ENCODE peak calls at places on chromosomes 11 and 22, in seven cellular contexts. X is thoracic aorta, J is IMR-90, U is GM23338, M is PC-3, Z is kidney, H is body of pancreas. I is an unnamed sample.

GRCh38 chr11:45662665-45663485 is 2.5 kb downstream of the CHST1 start:
- DNase-seq in H (no peak), U (peak; percentile 44), Z (peak; percentile 48), J (peak; percentile 89), M (peak; percentile 4), X (peak; percentile 49), I (no peak)

GRCh38 chr22:19631899-19632670 is 82.2 kb upstream of the SEPTIN5 start:
- DNase-seq in M (peak; percentile 31), H (peak; percentile 25), Z (peak; percentile 48), X (no peak), J (peak; percentile 27), U (peak; percentile 85), I (no peak)

GRCh38 chr11:123640677-123641494 is 13.5 kb downstream of the SCN3B start:
- DNase-seq in J (peak; percentile 17), M (peak; percentile 67), U (peak; percentile 83), Z (peak; percentile 69), H (peak; percentile 50), X (no peak), I (peak; percentile 65)

GRCh38 chr11:74255741-74256369 is 55.6 kb downstream of the P4HA3 start:
- DNase-seq in U (peak; percentile 71), X (no peak), J (peak; percentile 63), M (peak; percentile 87), Z (no peak), H (peak; percentile 66), I (peak; percentile 32)

GRCh38 chr22:17368727-17369552 is at the start of gene CECR2:
- DNase-seq in Z (peak; percentile 79), U (peak; percentile 85), J (no peak), H (peak; percentile 67), X (no peak), M (no peak), I (peak; percentile 48)

GRCh38 chr22:20396639-20397038 is 2.7 kb downstream of the ZNF74 start:
- DNase-seq in M (no peak), Z (no peak), H (no peak), U (no peak), J (peak; percentile 35), X (no peak), I (no peak)

GRCh38 chr22:33099593-33099992 is 41.4 kb upstream of the SYN3 start:
- DNase-seq in H (no peak), U (no peak), X (no peak), M (no peak), Z (no peak), J (no peak), I (no peak)

GRCh38 chr11:115784796-115785521 is 280.7 kb upstream of the CADM1 start:
- DNase-seq in M (no peak), U (no peak), J (no peak), X (no peak), Z (peak; percentile 57), H (no peak), I (no peak)

GRCh38 chr22:40425082-40425481 is 54.7 kb downstream of the SGSM3 start:
- DNase-seq in Z (no peak), U (no peak), H (no peak), M (no peak), J (no peak), X (no peak), I (no peak)

GRCh38 chr11:126305699-126306098 is 1.8 kb downstream of the DCPS start:
- DNase-seq in H (no peak), M (no peak), U (no peak), X (no peak), Z (no peak), J (no peak), I (no peak)

GRCh38 chr11:43988040-43988793 is 45.8 kb downstream of the C11orf96 start:
- DNase-seq in X (no peak), M (peak; percentile 18), H (no peak), J (peak; percentile 59), Z (no peak), U (no peak), I (peak; percentile 84)

GRCh38 chr11:114482114-114482513 is 42.8 kb downstream of the REXO2 start:
- DNase-seq in Z (no peak), M (no peak), J (no peak), U (peak; percentile 41), H (no peak), X (no peak), I (no peak)

GRCh38 chr11:44905131-44905866 is 45.4 kb downstream of the TP53I11 start:
- DNase-seq in U (no peak), J (peak; percentile 37), Z (no peak), M (no peak), H (no peak), X (no peak), I (no peak)

GRCh38 chr22:41526802-41527799 is 17.2 kb downstream of the POLR3H start:
- DNase-seq in H (peak; percentile 57), M (peak; percentile 33), X (no peak), U (peak; percentile 70), J (peak; percentile 25), Z (no peak), I (peak; percentile 53)

GRCh38 chr22:27212617-27213177 is 555.3 kb downstream of the MIAT start:
- DNase-seq in X (peak; percentile 79), Z (no peak), J (peak; percentile 98), U (no peak), H (peak; percentile 80), M (no peak), I (peak; percentile 70)

GRCh38 chr11:68350759-68351449 is 38.5 kb downstream of the LRP5 start:
- DNase-seq in Z (no peak), J (no peak), H (no peak), U (no peak), X (no peak), M (no peak), I (no peak)

GRCh38 chr11:128924618-128925017 is 18.1 kb downstream of the TP53AIP1 start:
- DNase-seq in M (no peak), Z (no peak), X (no peak), H (no peak), J (no peak), U (no peak), I (no peak)

GRCh38 chr22:37331034-37331428 is 48.7 kb downstream of the CYTH4 start:
- DNase-seq in X (no peak), J (peak; percentile 79), Z (no peak), U (no peak), M (peak; percentile 64), H (no peak), I (no peak)

GRCh38 chr11:64048042-64048854 is 12.5 kb downstream of the FLRT1 start:
- DNase-seq in U (no peak), X (no peak), M (no peak), Z (no peak), H (no peak), J (no peak), I (peak; percentile 74)

GRCh38 chr11:74689666-74690065 is 41.6 kb downstream of the CHRDL2 start:
- DNase-seq in X (no peak), U (no peak), M (peak; percentile 74), H (no peak), Z (peak; percentile 6), J (peak; percentile 66), I (no peak)

GRCh38 chr11:76268498-76268897 is 62.2 kb upstream of the WNT11 start:
- DNase-seq in H (no peak), J (no peak), Z (no peak), M (no peak), U (no peak), X (no peak), I (no peak)

GRCh38 chr11:76266269-76266668 is 60.0 kb upstream of the WNT11 start:
- DNase-seq in J (peak; percentile 79), M (peak; percentile 96), X (no peak), H (peak; percentile 18), U (no peak), Z (no peak), I (no peak)

GRCh38 chr11:76266701-76267100 is 60.4 kb upstream of the WNT11 start:
- DNase-seq in J (no peak), X (no peak), Z (no peak), H (no peak), M (no peak), U (no peak), I (no peak)

GRCh38 chr11:76269247-76269646 is 62.9 kb upstream of the WNT11 start:
- DNase-seq in J (no peak), Z (no peak), H (peak; percentile 16), M (no peak), X (no peak), U (no peak), I (no peak)

GRCh38 chr11:76267563-76267962 is 61.3 kb upstream of the WNT11 start:
- DNase-seq in U (no peak), M (no peak), H (no peak), X (no peak), J (peak; percentile 11), Z (no peak), I (no peak)
- H3K4me3 ChIP-seq in U (no peak overlapping the region), M (no peak overlapping the region), H (no peak overlapping the region), X (no peak overlapping the region), J (no peak overlapping the region), Z (no peak overlapping the region), I (no peak overlapping the region)

GRCh38 chr11:111368285-111368560 is 10.9 kb downstream of the POU2AF1 start:
- DNase-seq in H (no peak), X (no peak), Z (no peak), M (no peak), J (no peak), U (no peak), I (no peak)

GRCh38 chr11:111372538-111372937 is 6.5 kb downstream of the POU2AF1 start:
- DNase-seq in Z (no peak), M (no peak), X (no peak), H (no peak), J (no peak), U (no peak), I (no peak)

GRCh38 chr11:111373590-111373989 is 5.5 kb downstream of the POU2AF1 start:
- DNase-seq in U (no peak), Z (no peak), X (no peak), J (no peak), H (no peak), M (no peak), I (no peak)

GRCh38 chr11:111370270-111370901 is 8.7 kb downstream of the POU2AF1 start:
- DNase-seq in Z (no peak), U (no peak), X (no peak), J (no peak), H (no peak), M (no peak), I (no peak)

GRCh38 chr11:111370902-111371578 is 8.0 kb downstream of the POU2AF1 start:
- DNase-seq in M (no peak), U (no peak), J (no peak), X (no peak), Z (no peak), H (peak; percentile 35), I (no peak)
- H3K27ac ChIP-seq in M (no peak overlapping the region), U (no peak overlapping the region), J (no peak overlapping the region), X (no peak overlapping the region), Z (no peak overlapping the region), H (peak overlapping the region; percentile 22), I (no peak overlapping the region)

DNA sequence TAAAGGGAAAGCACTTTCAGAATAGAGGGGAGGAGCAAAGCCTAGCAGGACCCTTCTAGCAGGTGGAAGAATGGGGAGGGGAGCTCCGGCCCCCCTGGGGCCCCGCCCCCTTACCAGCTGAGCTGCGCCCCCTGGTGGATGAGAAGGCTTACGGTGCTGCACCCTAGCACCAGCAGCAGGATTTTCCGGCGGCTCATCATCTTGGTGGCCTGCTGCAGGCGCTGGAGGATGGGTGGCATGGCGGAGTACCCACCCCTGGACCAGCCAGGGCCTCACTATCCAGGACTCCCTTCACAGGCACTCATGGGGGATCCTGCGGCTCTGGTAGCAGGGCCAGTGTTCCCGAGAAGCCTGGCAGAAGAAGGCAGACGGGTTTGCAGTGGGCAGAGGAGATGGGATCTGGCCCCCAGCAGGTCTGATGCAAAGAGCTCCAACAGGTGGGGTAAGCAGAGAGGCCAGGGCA is 3.8 kb downstream of the GAL3ST3 start:
- DNase-seq in H (peak; percentile 83), Z (peak; percentile 90), U (peak; percentile 95), J (peak; percentile 70), M (peak; percentile 90), X (no peak), I (peak; percentile 89)
- H3K4me3 ChIP-seq in H (no peak overlapping the region), Z (no peak overlapping the region), U (no peak overlapping the region), J (no peak overlapping the region), M (peak overlapping the region; percentile 15), X (no peak overlapping the region), I (no peak overlapping the region)

GRCh38 chr11:57426439-57426753 is 525 bp downstream of the SLC43A3 start:
- DNase-seq in U (peak; percentile 50), Z (no peak), M (peak; percentile 4), H (peak; percentile 48), J (no peak), X (no peak), I (no peak)
- H3K27ac ChIP-seq in U (no peak overlapping the region), Z (peak overlapping the region; percentile 30), M (peak overlapping the region; percentile 92), H (peak overlapping the region; percentile 94), J (peak overlapping the region; percentile 97), X (peak overlapping the region; percentile 98), I (no peak overlapping the region)